ENCODE peak calls at places on chromosomes 5 and 9, in eight cellular contexts. L is transverse colon, K is tibial nerve, Q is ovary, U is uterus, O is heart left ventricle, N is H1, E is esophagus squamous epithelium. W is an unnamed sample. For H3K4me1 and H3K27me3, the result is how much of the 10 kb centered on the place peaks cover.

GRCh38 chr9:73880101-73880500 is 617.0 kb upstream of the RORB start:
- DNase-seq in L (no peak), K (no peak), Q (no peak), U (no peak), O (no peak), N (no peak), E (no peak), W (no peak)

GRCh38 chr5:54756796-54757402 is 228.5 kb downstream of the ESM1 start:
- DNase-seq in L (no peak), K (no peak), Q (no peak), U (no peak), O (no peak), N (no peak), E (no peak), W (no peak)

GRCh38 chr5:173187054-173187743 is 42.9 kb downstream of the BNIP1 start:
- DNase-seq in L (no peak), K (no peak), Q (no peak), U (no peak), O (no peak), N (peak), E (no peak), W (no peak)

GRCh38 chr5:151208481-151208914 is 15.4 kb downstream of the CCDC69 start:
- DNase-seq in L (no peak), K (no peak), Q (no peak), U (no peak), O (no peak), N (no peak), E (no peak), W (no peak)

GRCh38 chr9:109277451-109277850 is 43.4 kb downstream of the EPB41L4B start:
- DNase-seq in L (peak), K (no peak), Q (no peak), U (no peak), O (no peak), N (no peak), E (no peak), W (peak)

GRCh38 chr5:16736158-16736994 is 119.6 kb upstream of the RETREG1 start:
- DNase-seq in L (peak), K (no peak), Q (no peak), U (no peak), O (no peak), N (no peak), E (no peak), W (no peak)

GRCh38 chr9:75995066-75995465 is 104.6 kb downstream of the PCSK5 start:
- DNase-seq in L (no peak), K (no peak), Q (no peak), U (no peak), O (no peak), N (no peak), E (no peak), W (no peak)

GRCh38 chr9:37963936-37964739 is 60.2 kb upstream of the SLC25A51 start:
- DNase-seq in L (peak), K (peak), Q (no peak), U (peak), O (peak), N (no peak), E (no peak), W (no peak)

GRCh38 chr9:136694163-136694864 is 7.1 kb upstream of the AGPAT2 start:
- DNase-seq in L (peak), K (no peak), Q (no peak), U (no peak), O (no peak), N (no peak), E (no peak), W (peak)

GRCh38 chr9:138008081-138008841 is 130.7 kb downstream of the CACNA1B start:
- DNase-seq in L (no peak), K (no peak), Q (no peak), U (no peak), O (peak), N (no peak), E (no peak), W (peak)

GRCh38 chr5:180330810-180331646 is 22.1 kb downstream of the GFPT2 start:
- DNase-seq in L (peak), K (peak), Q (peak), U (peak), O (no peak), N (no peak), E (no peak), W (no peak)

GRCh38 chr5:172637740-172638139 is 3.3 kb upstream of the NEURL1B start:
- DNase-seq in L (peak), K (no peak), Q (no peak), U (no peak), O (no peak), N (no peak), E (no peak), W (no peak)

GRCh38 chr9:14277761-14278160 is 36.2 kb downstream of the NFIB start:
- DNase-seq in L (no peak), K (no peak), Q (no peak), U (no peak), O (no peak), N (no peak), E (no peak), W (no peak)

GRCh38 chr5:82277987-82278710 is at the start of gene RPS23:
- DNase-seq in L (peak), K (peak), Q (peak), U (peak), O (peak), N (no peak), E (peak), W (peak)
- TF ChIP-seq POLR2A in L (peak), K (peak), Q (no peak), U (peak), O (no peak), N (peak), E (peak), W (peak)

GRCh38 chr9:91824591-91825339 is 125.3 kb downstream of the ROR2 start:
- DNase-seq in L (peak), K (no peak), Q (no peak), U (peak), O (no peak), N (no peak), E (no peak), W (no peak)

GRCh38 chr9:91824151-91824550 is 125.9 kb downstream of the ROR2 start:
- DNase-seq in L (no peak), K (no peak), Q (no peak), U (no peak), O (no peak), N (no peak), E (no peak), W (no peak)

GRCh38 chr9:91820949-91821880 is 128.8 kb downstream of the ROR2 start:
- DNase-seq in L (no peak), K (no peak), Q (no peak), U (no peak), O (no peak), N (no peak), E (no peak), W (no peak)

GRCh38 chr9:91825866-91826265 is 124.2 kb downstream of the ROR2 start:
- DNase-seq in L (no peak), K (no peak), Q (no peak), U (no peak), O (no peak), N (no peak), E (no peak), W (no peak)

GRCh38 chr9:91825422-91825821 is 124.6 kb downstream of the ROR2 start:
- DNase-seq in L (no peak), K (no peak), Q (peak), U (peak), O (no peak), N (no peak), E (no peak), W (no peak)
- H3K4me1 ChIP-seq in L (under half), K (under half), Q (under half), U (under half), O (under half), N (under half), E (under half), W (under half)

GRCh38 chr5:73231245-73231778 is 58.3 kb downstream of the TMEM174 start:
- DNase-seq in L (no peak), K (no peak), Q (no peak), U (no peak), O (no peak), N (no peak), E (no peak), W (no peak)

GRCh38 chr5:73232266-73233041 is 59.5 kb downstream of the TMEM174 start:
- DNase-seq in L (no peak), K (no peak), Q (no peak), U (no peak), O (no peak), N (no peak), E (no peak), W (no peak)

GRCh38 chr5:73234156-73234555 is 61.2 kb downstream of the TMEM174 start:
- DNase-seq in L (no peak), K (no peak), Q (no peak), U (no peak), O (no peak), N (no peak), E (no peak), W (no peak)

GRCh38 chr5:73233053-73233460 is 60.1 kb downstream of the TMEM174 start:
- DNase-seq in L (no peak), K (no peak), Q (no peak), U (no peak), O (no peak), N (no peak), E (no peak), W (no peak)

DNA sequence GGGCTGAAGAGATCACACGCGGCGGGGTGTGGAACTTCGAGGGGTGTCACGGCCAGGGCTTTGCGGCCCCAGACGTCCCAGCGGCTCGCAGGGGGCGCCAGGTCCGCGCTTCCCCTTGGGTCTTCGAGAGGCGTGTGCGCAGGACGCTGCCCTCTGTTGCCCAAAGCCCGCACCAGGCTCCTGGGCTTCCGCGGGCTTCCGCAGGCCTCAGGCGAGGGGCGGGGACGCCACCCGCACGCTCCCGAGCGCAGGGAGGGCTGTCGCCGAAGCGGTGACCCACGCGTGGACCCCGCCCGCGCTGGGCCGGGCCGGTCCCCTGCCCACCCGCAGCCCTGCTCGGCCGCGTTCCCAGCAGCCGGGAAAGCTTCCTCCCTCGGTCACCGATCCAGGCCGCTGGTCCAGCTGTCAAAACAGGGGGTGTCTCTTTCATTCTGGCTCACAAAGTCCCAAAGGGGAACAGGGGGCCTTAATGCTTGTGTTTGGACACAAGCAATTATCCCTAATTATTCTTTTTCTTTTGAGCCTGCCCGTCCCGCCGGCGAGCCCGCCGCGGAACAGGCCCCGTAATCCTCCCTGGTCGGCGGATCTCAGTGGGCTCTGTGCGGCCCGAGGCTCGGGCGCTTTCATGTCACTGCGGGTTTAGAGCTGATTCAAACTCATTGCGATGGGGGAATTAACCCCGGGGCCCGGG is 60.6 kb downstream of the TMEM174 start:
- DNase-seq in L (no peak), K (no peak), Q (no peak), U (no peak), O (no peak), N (no peak), E (no peak), W (no peak)
- H3K27me3 ChIP-seq in L (half or more), K (half or more), Q (under half), U (under half), O (half or more), N (half or more), E (under half), W (under half)

GRCh38 chr5:143398451-143399237 is 4.8 kb downstream of the NR3C1 start:
- DNase-seq in L (no peak), K (no peak), Q (no peak), U (no peak), O (no peak), N (no peak), E (no peak), W (no peak)
- TF ChIP-seq POLR2A in L (no peak), K (no peak), Q (no peak), U (no peak), O (no peak), N (no peak), E (no peak), W (no peak)

GRCh38 chr9:127844821-127845359 is 9.6 kb downstream of the ENG start:
- DNase-seq in L (no peak), K (no peak), Q (peak), U (peak), O (peak), N (no peak), E (no peak), W (no peak)

GRCh38 chr9:127846451-127847154 is 7.9 kb downstream of the ENG start:
- DNase-seq in L (no peak), K (no peak), Q (peak), U (peak), O (peak), N (no peak), E (no peak), W (no peak)

GRCh38 chr9:127848756-127849504 is 5.5 kb downstream of the ENG start:
- DNase-seq in L (no peak), K (no peak), Q (no peak), U (no peak), O (no peak), N (no peak), E (no peak), W (no peak)

GRCh38 chr9:127847833-127848755 is 6.4 kb downstream of the ENG start:
- DNase-seq in L (no peak), K (no peak), Q (no peak), U (no peak), O (no peak), N (no peak), E (no peak), W (no peak)

GRCh38 chr9:127847155-127847463 is 7.3 kb downstream of the ENG start:
- DNase-seq in L (no peak), K (no peak), Q (peak), U (peak), O (no peak), N (no peak), E (no peak), W (no peak)
- H3K4me1 ChIP-seq in L (under half), K (under half), Q (under half), U (under half), O (under half), N (under half), E (under half), W (under half)

GRCh38 chr5:135491038-135491551 is 38.9 kb upstream of the TIFAB start:
- DNase-seq in L (no peak), K (no peak), Q (no peak), U (no peak), O (no peak), N (no peak), E (no peak), W (no peak)

GRCh38 chr5:135492319-135492626 is 40.1 kb upstream of the TIFAB start:
- DNase-seq in L (no peak), K (no peak), Q (no peak), U (no peak), O (no peak), N (no peak), E (no peak), W (no peak)

GRCh38 chr5:135494196-135494595 is 41.6 kb downstream of the NEUROG1 start:
- DNase-seq in L (no peak), K (no peak), Q (no peak), U (no peak), O (no peak), N (no peak), E (no peak), W (no peak)

GRCh38 chr5:135491552-135492318 is 39.6 kb upstream of the TIFAB start:
- DNase-seq in L (no peak), K (no peak), Q (no peak), U (no peak), O (no peak), N (no peak), E (no peak), W (no peak)

GRCh38 chr5:135493406-135494180 is 41.4 kb upstream of the TIFAB start:
- DNase-seq in L (no peak), K (no peak), Q (no peak), U (no peak), O (no peak), N (no peak), E (no peak), W (no peak)
- H3K27me3 ChIP-seq in L (half or more), K (under half), Q (under half), U (under half), O (half or more), N (half or more), E (under half), W (under half)